ENCODE peak calls at places on chromosome 19, in seven cellular contexts. I is AG09319, Z is AG10803, T is Caco-2, K is chondrocyte, A is WTC11, D is PC-3. Q is an unnamed sample.

GRCh38 chr19:42488783-42489521 is 39.3 kb downstream of the CEACAM1 start:
- DNase-seq in I (no peak), Z (no peak), T (peak; percentile 85), K (no peak), A (no peak), D (peak; percentile 71), Q (no peak)

GRCh38 chr19:7540761-7541480 is 5.4 kb downstream of the PNPLA6 start:
- DNase-seq in I (no peak), Z (no peak), T (no peak), K (no peak), A (peak; percentile 89), D (peak; percentile 45), Q (no peak)

GRCh38 chr19:53037101-53038097 is 7.1 kb upstream of the ERVV-2 start:
- DNase-seq in I (peak; percentile 3), Z (peak; percentile 11), T (no peak), K (no peak), A (peak; percentile 76), D (no peak), Q (peak; percentile 75)

GRCh38 chr19:5093297-5093858 is 124.5 kb downstream of the KDM4B start:
- DNase-seq in I (no peak), Z (no peak), T (no peak), K (no peak), A (no peak), D (no peak), Q (no peak)

GRCh38 chr19:13011653-13012389 is 16.5 kb downstream of the NFIX start:
- DNase-seq in I (no peak), Z (no peak), T (no peak), K (no peak), A (peak; percentile 63), D (no peak), Q (no peak)

GRCh38 chr19:38663957-38664502 is 16.6 kb downstream of the ACTN4 start:
- DNase-seq in I (no peak), Z (no peak), T (no peak), K (no peak), A (no peak), D (no peak), Q (no peak)

GRCh38 chr19:49058592-49058991 is 1.0 kb upstream of the CGB7 start:
- DNase-seq in I (no peak), Z (peak; percentile 53), T (peak; percentile 62), K (no peak), A (peak; percentile 52), D (no peak), Q (no peak)

GRCh38 chr19:17404015-17404414 is 1.4 kb downstream of the BST2 start:
- DNase-seq in I (no peak), Z (no peak), T (no peak), K (no peak), A (peak; percentile 33), D (no peak), Q (no peak)

GRCh38 chr19:42423462-42424344 is 3.5 kb downstream of the LIPE start:
- DNase-seq in I (peak; percentile 78), Z (peak; percentile 90), T (peak; percentile 95), K (no peak), A (peak; percentile 93), D (peak; percentile 81), Q (peak; percentile 75)

GRCh38 chr19:55598719-55599467 is 424 bp downstream of the FIZ1 start:
- DNase-seq in I (peak; percentile 90), Z (peak; percentile 92), T (peak; percentile 97), K (peak; percentile 98), A (peak; percentile 98), D (peak; percentile 98), Q (peak; percentile 98)

GRCh38 chr19:44620667-44621066 is 7.3 kb downstream of the IGSF23 start:
- DNase-seq in I (no peak), Z (no peak), T (no peak), K (no peak), A (no peak), D (no peak), Q (no peak)

GRCh38 chr19:33064117-33064777 is 441 bp downstream of the RHPN2 start:
- DNase-seq in I (no peak), Z (no peak), T (peak; percentile 87), K (no peak), A (peak; percentile 78), D (peak; percentile 29), Q (peak; percentile 16)

GRCh38 chr19:47032171-47032811 is 12.7 kb downstream of the NPAS1 start:
- DNase-seq in I (no peak), Z (no peak), T (peak; percentile 88), K (no peak), A (peak; percentile 88), D (peak; percentile 56), Q (peak; percentile 64)

GRCh38 chr19:52896431-52897148 is 845 bp downstream of the ZNF320 start:
- DNase-seq in I (no peak), Z (peak; percentile 3), T (peak; percentile 61), K (no peak), A (peak; percentile 24), D (peak; percentile 50), Q (peak; percentile 28)

GRCh38 chr19:45822716-45823115 is 7.6 kb upstream of the RSPH6A start:
- DNase-seq in I (no peak), Z (no peak), T (no peak), K (no peak), A (no peak), D (no peak), Q (no peak)

GRCh38 chr19:45821570-45821969 is 6.5 kb upstream of the RSPH6A start:
- DNase-seq in I (no peak), Z (no peak), T (no peak), K (peak; percentile 83), A (no peak), D (no peak), Q (no peak)

GRCh38 chr19:45821103-45821521 is 6.0 kb upstream of the RSPH6A start:
- DNase-seq in I (no peak), Z (no peak), T (no peak), K (no peak), A (no peak), D (no peak), Q (no peak)

GRCh38 chr19:45819769-45820168 is 4.7 kb upstream of the RSPH6A start:
- DNase-seq in I (no peak), Z (no peak), T (no peak), K (peak; percentile 90), A (no peak), D (no peak), Q (no peak)

GRCh38 chr19:45820413-45821102 is 5.5 kb upstream of the RSPH6A start:
- DNase-seq in I (no peak), Z (no peak), T (no peak), K (no peak), A (no peak), D (no peak), Q (no peak)
- TF ChIP-seq CTCF in I (no peak), Z (no peak), T (no peak), K (no peak), A (no peak), D (no peak), Q (no peak)

DNA sequence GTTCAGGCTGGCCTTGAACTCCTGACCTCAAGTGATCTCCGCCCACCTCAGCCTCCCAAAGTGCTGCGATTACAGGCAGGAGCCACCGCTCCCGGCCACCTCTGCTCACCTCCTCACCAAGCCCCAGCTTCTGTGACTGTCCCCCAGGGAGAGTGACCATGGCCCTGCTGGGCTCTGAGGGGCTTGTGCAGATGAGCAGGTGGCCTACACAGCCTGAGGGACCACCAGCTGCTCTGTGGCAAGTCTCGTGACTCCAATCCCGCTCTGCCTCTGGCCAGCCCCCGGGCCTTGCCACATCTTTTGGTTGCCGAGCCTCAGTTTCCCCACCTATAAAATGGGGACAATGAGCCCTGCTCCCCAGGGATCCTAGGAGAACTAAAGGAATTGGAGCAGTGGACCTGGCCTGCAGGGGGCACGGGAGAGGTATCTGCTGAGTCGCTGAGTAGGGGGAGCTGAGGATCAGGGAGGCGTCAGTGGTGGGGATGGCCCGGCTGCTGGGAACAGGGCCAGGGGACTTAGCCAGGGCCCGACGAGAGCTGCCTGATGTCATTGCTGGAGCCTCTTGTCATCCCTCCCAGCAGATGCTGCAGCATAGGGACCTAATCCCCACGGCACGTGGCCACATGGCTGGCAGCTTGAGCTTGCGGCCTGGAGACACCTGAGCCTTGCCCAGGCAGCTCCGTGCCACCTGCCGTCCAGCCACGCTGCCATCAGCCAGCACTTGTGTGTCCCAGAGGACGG is 74.7 kb downstream of the GADD45B start:
- DNase-seq in I (no peak), Z (peak; percentile 51), T (no peak), K (peak; percentile 63), A (no peak), D (no peak), Q (no peak)
- TF ChIP-seq CTCF in I (no peak), Z (peak; percentile 23), T (no peak), K (no peak), A (no peak), D (no peak), Q (no peak)

DNA sequence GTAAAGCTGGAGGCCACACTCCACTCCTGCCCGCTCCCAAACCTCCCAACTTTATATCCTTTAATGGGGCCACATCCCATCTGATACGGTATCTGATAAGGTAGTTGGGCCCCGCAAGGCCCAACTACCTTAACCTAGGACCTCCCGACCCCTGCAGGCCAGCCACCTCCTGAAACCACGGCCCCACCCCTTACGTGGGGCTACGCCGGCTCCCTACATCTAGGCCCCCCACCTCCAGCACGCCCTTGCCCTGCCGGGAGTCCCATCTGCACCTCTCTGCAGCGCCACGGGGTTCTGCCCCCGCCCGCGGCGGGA is 2.2 kb downstream of the IGFLR1 start:
- DNase-seq in I (no peak), Z (no peak), T (no peak), K (no peak), A (no peak), D (no peak), Q (no peak)
- TF ChIP-seq CTCF in I (no peak), Z (no peak), T (no peak), K (no peak), A (no peak), D (no peak), Q (no peak)

GRCh38 chr19:40585241-40585640 is 8.6 kb downstream of the SHKBP1 start:
- DNase-seq in I (no peak), Z (no peak), T (no peak), K (no peak), A (no peak), D (no peak), Q (no peak)

GRCh38 chr19:40583283-40583682 is 6.6 kb downstream of the SHKBP1 start:
- DNase-seq in I (no peak), Z (no peak), T (no peak), K (no peak), A (no peak), D (no peak), Q (no peak)

GRCh38 chr19:40582467-40582866 is 5.8 kb downstream of the SHKBP1 start:
- DNase-seq in I (no peak), Z (no peak), T (no peak), K (no peak), A (no peak), D (no peak), Q (no peak)

GRCh38 chr19:40585677-40586422 is 9.2 kb downstream of the SHKBP1 start:
- DNase-seq in I (no peak), Z (peak; percentile 72), T (no peak), K (no peak), A (no peak), D (peak; percentile 33), Q (no peak)

GRCh38 chr19:40584007-40584406 is 7.3 kb downstream of the SHKBP1 start:
- DNase-seq in I (no peak), Z (no peak), T (no peak), K (no peak), A (no peak), D (peak; percentile 56), Q (no peak)
- TF ChIP-seq CTCF in I (no peak), Z (peak; percentile 20), T (no peak), K (peak; percentile 54), A (no peak), D (peak; percentile 56), Q (peak; percentile 24)

DNA sequence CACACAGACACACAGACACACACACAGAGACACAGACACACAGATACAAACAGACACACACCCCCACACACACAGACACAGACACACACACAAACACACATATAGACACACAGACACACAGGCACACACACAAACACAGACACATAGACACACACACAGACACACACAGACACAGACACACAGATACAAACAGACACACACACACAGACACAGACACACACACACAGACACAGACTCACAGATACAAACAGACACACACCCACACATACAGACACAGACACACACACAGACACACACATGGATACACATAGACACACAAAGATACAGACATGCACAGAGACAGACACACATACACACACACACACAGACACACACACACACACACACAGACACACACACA is 174.5 kb downstream of the URI1 start:
- DNase-seq in I (no peak), Z (no peak), T (no peak), K (no peak), A (no peak), D (no peak), Q (no peak)
- TF ChIP-seq CTCF in I (no peak), Z (no peak), T (no peak), K (no peak), A (no peak), D (no peak), Q (no peak)

Q was measured in endothelial cell.